ENCODE peak calls at places on chromosomes 12 and 14, in six cellular contexts. R, V, Y, D, M and P are unnamed samples.

GRCh38 chr12:98504368-98504617 is 11.1 kb upstream of the TMPO start:
- DNase-seq in R (no peak), V (no peak), Y (no peak), D (no peak), M (no peak), P (no peak)

GRCh38 chr14:97267509-97267908 is 470.3 kb downstream of the VRK1 start:
- DNase-seq in R (no peak), V (no peak), Y (no peak), D (no peak), M (no peak), P (no peak)

GRCh38 chr14:29039171-29039570 is 272.6 kb downstream of the FOXG1 start:
- DNase-seq in R (no peak), V (no peak), Y (no peak), D (peak), M (no peak), P (peak)

GRCh38 chr12:76346798-76347420 is 1.3 kb downstream of the BBS10 start:
- DNase-seq in R (peak), V (no peak), Y (no peak), D (peak), M (no peak), P (peak)

GRCh38 chr14:49497725-49498348 is 88.3 kb downstream of the RPS29 start:
- DNase-seq in R (peak), V (no peak), Y (no peak), D (peak), M (no peak), P (peak)

GRCh38 chr12:58882796-58883195 is 37.5 kb downstream of the LRIG3 start:
- DNase-seq in R (no peak), V (no peak), Y (no peak), D (no peak), M (no peak), P (no peak)

GRCh38 chr14:94464290-94464689 is 11.7 kb upstream of the SERPINA11 start:
- DNase-seq in R (no peak), V (no peak), Y (no peak), D (no peak), M (no peak), P (no peak)

GRCh38 chr14:95979339-95980042 is 59.7 kb upstream of the C14orf132 start:
- DNase-seq in R (peak), V (no peak), Y (no peak), D (no peak), M (no peak), P (no peak)

GRCh38 chr12:126607867-126608266 is 1542.6 kb downstream of the AACS start:
- DNase-seq in R (no peak), V (no peak), Y (no peak), D (peak), M (no peak), P (no peak)

GRCh38 chr14:77641534-77642341 is 25.3 kb upstream of the SPTLC2 start:
- DNase-seq in R (no peak), V (no peak), Y (peak), D (peak), M (peak), P (peak)

GRCh38 chr14:54312166-54312801 is 84.5 kb upstream of the CDKN3 start:
- DNase-seq in R (no peak), V (no peak), Y (no peak), D (peak), M (no peak), P (peak)

GRCh38 chr12:19842116-19842515 is 402.8 kb downstream of the AEBP2 start:
- DNase-seq in R (no peak), V (no peak), Y (no peak), D (peak), M (no peak), P (no peak)

GRCh38 chr12:114904254-114905003 is 220.5 kb upstream of the TBX3 start:
- DNase-seq in R (no peak), V (no peak), Y (no peak), D (peak), M (no peak), P (peak)

GRCh38 chr14:77620222-77620865 is 3.9 kb upstream of the SPTLC2 start:
- DNase-seq in R (no peak), V (no peak), Y (no peak), D (no peak), M (no peak), P (no peak)

GRCh38 chr12:101823891-101824290 is 6.9 kb downstream of the GNPTAB start:
- DNase-seq in R (peak), V (no peak), Y (peak), D (peak), M (no peak), P (no peak)

GRCh38 chr12:28497889-28498411 is 307.7 kb downstream of the CCDC91 start:
- DNase-seq in R (no peak), V (no peak), Y (no peak), D (peak), M (no peak), P (peak)

GRCh38 chr14:55454264-55455151 is 14.1 kb upstream of the TBPL2 start:
- DNase-seq in R (peak), V (no peak), Y (no peak), D (peak), M (no peak), P (peak)

GRCh38 chr12:50751921-50752721 is 11.8 kb upstream of the ATF1 start:
- DNase-seq in R (no peak), V (no peak), Y (no peak), D (no peak), M (no peak), P (no peak)

GRCh38 chr12:107912421-107913004 is 138.0 kb downstream of the ASCL4 start:
- DNase-seq in R (peak), V (peak), Y (no peak), D (peak), M (peak), P (no peak)

GRCh38 chr12:107921062-107921461 is 146.6 kb downstream of the ASCL4 start:
- DNase-seq in R (no peak), V (no peak), Y (no peak), D (no peak), M (no peak), P (no peak)

GRCh38 chr12:107914460-107914977 is 140.0 kb downstream of the ASCL4 start:
- DNase-seq in R (no peak), V (no peak), Y (no peak), D (no peak), M (no peak), P (no peak)

DNA sequence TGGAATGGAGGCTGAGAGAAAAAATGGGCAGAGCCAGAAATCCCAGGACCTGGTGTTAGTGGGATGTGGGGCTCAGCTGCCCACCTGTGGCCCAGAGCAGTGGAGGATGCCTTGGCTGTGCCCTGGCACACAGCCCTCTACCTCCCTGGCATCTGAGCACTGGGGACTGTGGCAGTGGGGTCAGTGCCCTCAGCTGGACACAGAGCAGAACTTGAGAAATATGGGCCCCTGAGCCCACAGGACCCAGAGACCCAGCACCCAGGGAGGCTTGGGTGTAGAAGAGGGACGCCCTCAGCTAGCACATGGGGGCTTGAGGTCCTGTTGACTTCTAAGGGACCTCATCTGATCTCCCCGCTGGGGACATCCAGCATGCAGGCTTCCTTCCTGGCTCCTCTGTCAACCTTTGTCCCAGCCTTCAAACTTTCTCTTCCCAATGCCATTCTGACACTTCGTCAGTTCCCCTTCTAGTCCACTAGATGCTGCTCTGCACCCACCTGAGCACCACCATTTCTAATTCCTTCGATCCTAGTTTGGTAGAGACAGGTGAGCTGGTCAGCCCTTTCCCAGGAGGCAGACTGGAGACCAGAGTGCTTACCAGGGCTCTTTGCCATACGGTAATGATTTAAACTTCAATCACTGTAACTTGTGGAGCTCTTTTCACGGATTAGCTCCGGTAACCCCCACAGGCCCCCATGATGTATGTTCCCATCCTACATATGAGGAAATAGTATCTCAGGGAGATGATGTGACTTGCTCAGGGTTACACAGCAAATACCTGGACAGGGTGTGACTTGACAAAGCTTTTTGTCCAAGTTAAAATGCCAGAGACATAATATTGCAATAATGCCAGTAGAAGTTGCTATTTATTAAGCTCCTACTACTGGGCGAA is 143.7 kb downstream of the ASCL4 start:
- DNase-seq in R (peak), V (no peak), Y (no peak), D (peak), M (no peak), P (no peak)
- TF ChIP-seq CTCF in R (peak), V (peak), Y (peak), D (peak), M (peak), P (peak)

GRCh38 chr12:88753074-88753473 is 172.8 kb upstream of the KITLG start:
- DNase-seq in R (no peak), V (no peak), Y (no peak), D (peak), M (no peak), P (no peak)

GRCh38 chr12:88753707-88754106 is 173.4 kb upstream of the KITLG start:
- DNase-seq in R (no peak), V (no peak), Y (no peak), D (no peak), M (no peak), P (no peak)

GRCh38 chr12:88756153-88756552 is 175.9 kb upstream of the KITLG start:
- DNase-seq in R (no peak), V (no peak), Y (no peak), D (no peak), M (no peak), P (no peak)

GRCh38 chr12:88750867-88751543 is 170.7 kb upstream of the KITLG start:
- DNase-seq in R (no peak), V (no peak), Y (no peak), D (no peak), M (no peak), P (no peak)

GRCh38 chr12:88752183-88752582 is 171.9 kb upstream of the KITLG start:
- DNase-seq in R (no peak), V (no peak), Y (no peak), D (no peak), M (no peak), P (no peak)
- TF ChIP-seq CTCF in R (no peak), V (no peak), Y (no peak), D (no peak), M (no peak), P (no peak)

GRCh38 chr12:1517007-1517406 is 77.4 kb downstream of the FBXL14 start:
- DNase-seq in R (peak), V (no peak), Y (no peak), D (peak), M (peak), P (peak)
- TF ChIP-seq CTCF in R (peak), V (peak), Y (no peak), D (peak), M (peak), P (peak)

DNA sequence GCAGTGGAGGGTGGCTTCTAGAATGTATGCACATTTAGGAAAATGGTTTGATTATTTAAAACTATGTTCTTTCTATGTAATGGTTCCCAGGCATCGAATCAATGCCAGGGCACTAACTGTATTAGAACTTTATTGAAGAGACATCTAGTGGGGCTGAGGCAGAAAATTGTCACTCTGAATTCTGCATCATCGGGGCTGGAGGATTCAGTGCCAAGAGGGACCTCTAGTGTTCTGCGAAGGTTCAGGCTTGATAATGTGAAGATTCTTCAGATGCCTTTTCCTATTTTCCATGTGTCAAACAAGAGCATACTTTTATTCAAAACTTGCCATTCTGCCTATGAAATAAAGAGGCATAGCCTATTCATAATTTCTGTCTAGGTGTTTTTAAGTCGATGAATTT is 146.3 kb downstream of the CAND1 start:
- DNase-seq in R (peak), V (no peak), Y (no peak), D (peak), M (no peak), P (peak)
- TF ChIP-seq CTCF in R (peak), V (peak), Y (no peak), D (peak), M (peak), P (peak)

GRCh38 chr12:67068204-67068731 is 200.9 kb upstream of the CAND1 start:
- DNase-seq in R (peak), V (no peak), Y (no peak), D (no peak), M (no peak), P (no peak)

GRCh38 chr12:67069451-67070306 is 199.5 kb upstream of the CAND1 start:
- DNase-seq in R (peak), V (peak), Y (no peak), D (peak), M (peak), P (no peak)

GRCh38 chr12:67070307-67070600 is 198.9 kb upstream of the CAND1 start:
- DNase-seq in R (peak), V (no peak), Y (no peak), D (no peak), M (no peak), P (no peak)

GRCh38 chr12:67067453-67068203 is 201.5 kb upstream of the CAND1 start:
- DNase-seq in R (peak), V (no peak), Y (no peak), D (no peak), M (no peak), P (no peak)

GRCh38 chr12:67068773-67069450 is 200.2 kb upstream of the CAND1 start:
- DNase-seq in R (peak), V (peak), Y (no peak), D (peak), M (peak), P (no peak)
- TF ChIP-seq CTCF in R (no peak), V (no peak), Y (no peak), D (no peak), M (no peak), P (no peak)

DNA sequence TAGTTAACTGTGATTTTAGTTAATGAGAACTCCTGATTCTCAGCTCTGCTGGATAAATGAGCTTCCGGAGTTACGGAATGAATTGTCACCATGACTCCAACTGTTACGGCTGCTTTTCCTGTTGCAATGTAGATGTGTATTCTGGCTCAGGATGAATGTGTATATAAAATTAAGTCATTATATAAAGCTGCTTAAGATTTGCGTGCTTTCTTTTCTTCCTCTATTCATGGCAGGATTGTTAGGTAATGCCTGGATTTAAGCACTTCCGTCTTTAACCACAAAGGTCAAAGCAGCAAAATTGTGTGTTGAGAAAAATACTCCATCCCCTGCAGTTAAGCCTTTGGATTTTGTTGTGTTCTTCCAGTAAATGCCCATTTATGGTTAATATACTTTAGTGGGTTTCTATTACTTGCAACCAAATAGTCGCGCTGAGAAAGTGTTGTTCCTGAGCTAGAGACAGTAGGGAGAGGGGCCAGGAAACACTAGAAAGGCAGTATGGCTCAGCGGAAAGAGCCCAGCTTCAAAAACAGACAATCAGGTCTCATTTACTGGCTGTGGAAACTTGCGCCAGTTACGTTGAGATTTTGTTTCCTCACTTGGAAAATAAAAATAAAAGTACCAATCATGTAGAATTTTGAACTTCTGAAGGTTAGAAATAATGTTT is 9.4 kb upstream of the CCDC175 start:
- DNase-seq in R (no peak), V (no peak), Y (no peak), D (peak), M (no peak), P (peak)
- TF ChIP-seq CTCF in R (no peak), V (no peak), Y (no peak), D (no peak), M (no peak), P (no peak)

DNA sequence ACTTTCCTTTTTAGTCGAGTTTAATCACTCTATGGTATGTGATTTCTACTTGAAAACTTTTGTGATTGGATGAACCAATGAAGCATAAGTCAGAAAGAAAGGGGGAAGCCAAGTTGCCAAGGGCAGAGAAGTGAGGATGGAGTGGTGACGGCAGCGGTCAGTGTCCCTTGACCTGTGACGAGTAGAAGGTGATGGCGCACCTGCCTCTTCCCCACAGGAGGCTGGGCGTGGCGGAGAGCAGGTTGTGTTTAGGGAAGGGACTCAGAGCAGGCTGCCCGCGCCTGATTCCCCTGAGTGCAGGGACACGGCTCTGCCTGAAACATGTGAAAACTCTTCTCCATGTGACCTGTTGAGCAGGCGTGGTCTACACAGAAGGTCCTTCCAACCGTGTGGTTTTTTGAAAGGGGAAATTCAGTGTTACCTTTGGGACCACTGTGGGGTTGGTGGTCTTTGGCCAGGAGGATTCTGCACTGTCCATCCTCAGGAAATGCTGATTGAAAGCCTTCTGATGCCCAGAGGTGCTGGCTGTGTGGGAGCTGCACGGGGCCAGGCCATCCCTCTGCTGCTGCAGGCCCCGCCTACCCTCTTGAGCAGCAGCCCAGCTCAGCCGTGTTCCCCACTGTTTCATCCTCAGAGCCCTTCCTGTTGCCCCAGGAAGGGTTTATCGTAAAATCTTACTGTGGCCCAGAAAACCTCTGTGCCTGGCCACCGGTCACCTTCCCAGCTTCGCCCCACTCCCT is 23.5 kb upstream of the AMN start:
- DNase-seq in R (peak), V (no peak), Y (no peak), D (no peak), M (no peak), P (no peak)
- TF ChIP-seq CTCF in R (no peak), V (no peak), Y (no peak), D (no peak), M (no peak), P (no peak)

GRCh38 chr12:52980773-52981423 is 25.4 kb upstream of the EIF4B start:
- DNase-seq in R (peak), V (peak), Y (peak), D (peak), M (peak), P (peak)
- TF ChIP-seq CTCF in R (peak), V (peak), Y (peak), D (peak), M (peak), P (peak)